ENCODE peak calls at places on chromosomes 16 and 17, in nine cellular contexts. One of them, this sample, is unnamed.

GRCh38 chr16:79600636-79601091 is at the start of gene MAF:
- DNase-seq in AG04449: no peak
- DNase-seq in stomach: peak
- DNase-seq in cardiac muscle cell: peak
- DNase-seq in HL-60: no peak
- DNase-seq in cardiac fibroblast: peak
- DNase-seq in uterus: peak
- DNase-seq in psoas muscle: peak
- DNase-seq in H7: peak
- DNase-seq in this sample: peak

GRCh38 chr17:42460371-42460770 is 1.7 kb downstream of the ATP6V0A1 start:
- DNase-seq in AG04449: no peak
- DNase-seq in stomach: no peak
- DNase-seq in cardiac muscle cell: no peak
- DNase-seq in HL-60: no peak
- DNase-seq in cardiac fibroblast: no peak
- DNase-seq in uterus: no peak
- DNase-seq in psoas muscle: no peak
- DNase-seq in H7: no peak
- DNase-seq in this sample: no peak

GRCh38 chr16:73082608-73083007 is 34.7 kb upstream of the ZFHX3 start:
- DNase-seq in AG04449: peak
- DNase-seq in stomach: no peak
- DNase-seq in cardiac muscle cell: peak
- DNase-seq in HL-60: no peak
- DNase-seq in cardiac fibroblast: peak
- DNase-seq in uterus: no peak
- DNase-seq in psoas muscle: no peak
- DNase-seq in H7: no peak
- DNase-seq in this sample: no peak

GRCh38 chr16:2501938-2502900 is 11.5 kb upstream of the ATP6V0C start:
- DNase-seq in AG04449: no peak
- DNase-seq in stomach: no peak
- DNase-seq in cardiac muscle cell: no peak
- DNase-seq in HL-60: no peak
- DNase-seq in cardiac fibroblast: no peak
- DNase-seq in uterus: no peak
- DNase-seq in psoas muscle: no peak
- DNase-seq in H7: no peak
- DNase-seq in this sample: no peak

GRCh38 chr16:77434022-77434364 is 841 bp downstream of the ADAMTS18 start:
- DNase-seq in AG04449: no peak
- DNase-seq in stomach: no peak
- DNase-seq in cardiac muscle cell: no peak
- DNase-seq in HL-60: no peak
- DNase-seq in cardiac fibroblast: no peak
- DNase-seq in uterus: no peak
- DNase-seq in psoas muscle: no peak
- DNase-seq in H7: no peak
- DNase-seq in this sample: no peak

GRCh38 chr17:52710363-52710901 is 551.9 kb upstream of the CA10 start:
- DNase-seq in AG04449: no peak
- DNase-seq in stomach: no peak
- DNase-seq in cardiac muscle cell: no peak
- DNase-seq in HL-60: no peak
- DNase-seq in cardiac fibroblast: no peak
- DNase-seq in uterus: no peak
- DNase-seq in psoas muscle: no peak
- DNase-seq in H7: no peak
- DNase-seq in this sample: no peak

GRCh38 chr16:4345439-4346204 is 5.5 kb downstream of the PAM16 start:
- DNase-seq in AG04449: no peak
- DNase-seq in stomach: no peak
- DNase-seq in cardiac muscle cell: no peak
- DNase-seq in HL-60: peak
- DNase-seq in cardiac fibroblast: no peak
- DNase-seq in uterus: no peak
- DNase-seq in psoas muscle: no peak
- DNase-seq in H7: no peak
- DNase-seq in this sample: no peak

GRCh38 chr16:17744903-17745581 is 274.3 kb upstream of the XYLT1 start:
- DNase-seq in AG04449: no peak
- DNase-seq in stomach: no peak
- DNase-seq in cardiac muscle cell: no peak
- DNase-seq in HL-60: no peak
- DNase-seq in cardiac fibroblast: no peak
- DNase-seq in uterus: peak
- DNase-seq in psoas muscle: no peak
- DNase-seq in H7: peak
- DNase-seq in this sample: no peak

GRCh38 chr16:3637371-3637923 is 17.0 kb upstream of the DNASE1 start:
- DNase-seq in AG04449: no peak
- DNase-seq in stomach: peak
- DNase-seq in cardiac muscle cell: peak
- DNase-seq in HL-60: no peak
- DNase-seq in cardiac fibroblast: peak
- DNase-seq in uterus: no peak
- DNase-seq in psoas muscle: no peak
- DNase-seq in H7: peak
- DNase-seq in this sample: peak

GRCh38 chr16:12573730-12574383 is 229.8 kb downstream of the CPPED1 start:
- DNase-seq in AG04449: no peak
- DNase-seq in stomach: peak
- DNase-seq in cardiac muscle cell: peak
- DNase-seq in HL-60: peak
- DNase-seq in cardiac fibroblast: peak
- DNase-seq in uterus: no peak
- DNase-seq in psoas muscle: no peak
- DNase-seq in H7: peak
- DNase-seq in this sample: peak

GRCh38 chr17:8091033-8091687 is 3.6 kb upstream of the ALOX12B start:
- DNase-seq in AG04449: no peak
- DNase-seq in stomach: no peak
- DNase-seq in cardiac muscle cell: peak
- DNase-seq in HL-60: no peak
- DNase-seq in cardiac fibroblast: no peak
- DNase-seq in uterus: no peak
- DNase-seq in psoas muscle: peak
- DNase-seq in H7: peak
- DNase-seq in this sample: no peak

GRCh38 chr16:50685456-50686058 is 4.4 kb upstream of the SNX20 start:
- DNase-seq in AG04449: no peak
- DNase-seq in stomach: no peak
- DNase-seq in cardiac muscle cell: no peak
- DNase-seq in HL-60: peak
- DNase-seq in cardiac fibroblast: no peak
- DNase-seq in uterus: no peak
- DNase-seq in psoas muscle: no peak
- DNase-seq in H7: no peak
- DNase-seq in this sample: no peak
- H3K4me3 ChIP-seq in AG04449: no peak
- H3K4me3 ChIP-seq in stomach: no peak
- H3K4me3 ChIP-seq in cardiac muscle cell: no peak
- H3K4me3 ChIP-seq in HL-60: no peak
- H3K4me3 ChIP-seq in cardiac fibroblast: no peak
- H3K4me3 ChIP-seq in uterus: no peak
- H3K4me3 ChIP-seq in psoas muscle: no peak
- H3K4me3 ChIP-seq in H7: no peak
- H3K4me3 ChIP-seq in this sample: no peak

GRCh38 chr16:20865420-20866126 is 34.6 kb downstream of the DCUN1D3 start:
- DNase-seq in AG04449: no peak
- DNase-seq in stomach: no peak
- DNase-seq in cardiac muscle cell: no peak
- DNase-seq in HL-60: no peak
- DNase-seq in cardiac fibroblast: no peak
- DNase-seq in uterus: no peak
- DNase-seq in psoas muscle: no peak
- DNase-seq in H7: no peak
- DNase-seq in this sample: no peak
- H3K4me3 ChIP-seq in AG04449: no peak
- H3K4me3 ChIP-seq in stomach: no peak
- H3K4me3 ChIP-seq in cardiac muscle cell: no peak
- H3K4me3 ChIP-seq in HL-60: no peak
- H3K4me3 ChIP-seq in cardiac fibroblast: no peak
- H3K4me3 ChIP-seq in uterus: no peak
- H3K4me3 ChIP-seq in psoas muscle: no peak
- H3K4me3 ChIP-seq in H7: no peak
- H3K4me3 ChIP-seq in this sample: no peak

GRCh38 chr16:370980-371728 is 816 bp upstream of the MRPL28 start:
- DNase-seq in AG04449: no peak
- DNase-seq in stomach: no peak
- DNase-seq in cardiac muscle cell: no peak
- DNase-seq in HL-60: no peak
- DNase-seq in cardiac fibroblast: no peak
- DNase-seq in uterus: no peak
- DNase-seq in psoas muscle: no peak
- DNase-seq in H7: peak
- DNase-seq in this sample: peak

GRCh38 chr16:368388-369158 is 1.8 kb downstream of the MRPL28 start:
- DNase-seq in AG04449: no peak
- DNase-seq in stomach: no peak
- DNase-seq in cardiac muscle cell: no peak
- DNase-seq in HL-60: no peak
- DNase-seq in cardiac fibroblast: no peak
- DNase-seq in uterus: no peak
- DNase-seq in psoas muscle: no peak
- DNase-seq in H7: no peak
- DNase-seq in this sample: peak

GRCh38 chr16:369866-370436 is 387 bp downstream of the MRPL28 start:
- DNase-seq in AG04449: no peak
- DNase-seq in stomach: peak
- DNase-seq in cardiac muscle cell: peak
- DNase-seq in HL-60: no peak
- DNase-seq in cardiac fibroblast: peak
- DNase-seq in uterus: no peak
- DNase-seq in psoas muscle: no peak
- DNase-seq in H7: peak
- DNase-seq in this sample: no peak

GRCh38 chr16:370443-370842 is at the start of gene MRPL28:
- DNase-seq in AG04449: peak
- DNase-seq in stomach: peak
- DNase-seq in cardiac muscle cell: peak
- DNase-seq in HL-60: peak
- DNase-seq in cardiac fibroblast: peak
- DNase-seq in uterus: peak
- DNase-seq in psoas muscle: peak
- DNase-seq in H7: peak
- DNase-seq in this sample: peak

DNA sequence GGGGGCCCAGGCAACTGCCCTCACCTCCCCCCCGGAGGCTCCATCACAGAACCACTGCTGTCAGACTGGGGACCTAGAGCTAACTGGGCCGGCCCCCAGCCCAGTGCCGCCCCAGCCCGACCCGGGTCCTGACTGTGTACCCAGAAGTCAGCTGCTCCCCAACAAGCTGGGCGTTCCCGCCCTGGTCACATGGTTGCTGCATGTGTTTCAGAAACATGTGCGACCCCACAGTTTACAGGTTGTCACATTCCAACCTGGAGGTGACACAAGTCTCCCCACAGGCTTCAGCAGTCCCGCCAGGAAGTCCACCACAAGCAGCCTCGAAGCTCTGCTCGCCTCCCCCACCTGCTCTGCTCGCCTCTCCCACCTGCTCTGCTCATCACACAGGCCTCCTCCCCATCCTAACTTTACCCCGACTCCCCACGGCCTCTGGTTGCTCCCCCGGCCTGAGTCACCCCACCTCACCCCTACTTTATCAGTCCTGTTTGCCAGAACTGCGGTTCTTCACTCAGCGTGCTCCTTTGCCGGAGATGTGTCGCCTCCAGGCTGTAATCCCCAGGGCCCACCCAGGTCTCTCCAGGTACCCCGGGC is 968 bp downstream of the MRPL28 start:
- DNase-seq in AG04449: no peak
- DNase-seq in stomach: no peak
- DNase-seq in cardiac muscle cell: no peak
- DNase-seq in HL-60: no peak
- DNase-seq in cardiac fibroblast: no peak
- DNase-seq in uterus: no peak
- DNase-seq in psoas muscle: no peak
- DNase-seq in H7: no peak
- DNase-seq in this sample: no peak
- H3K4me3 ChIP-seq in AG04449: peak
- H3K4me3 ChIP-seq in stomach: peak
- H3K4me3 ChIP-seq in cardiac muscle cell: peak
- H3K4me3 ChIP-seq in HL-60: no peak
- H3K4me3 ChIP-seq in cardiac fibroblast: peak
- H3K4me3 ChIP-seq in uterus: no peak
- H3K4me3 ChIP-seq in psoas muscle: peak
- H3K4me3 ChIP-seq in H7: peak
- H3K4me3 ChIP-seq in this sample: no peak

GRCh38 chr16:23594186-23594585 is 1.9 kb downstream of the NDUFAB1 start:
- DNase-seq in AG04449: no peak
- DNase-seq in stomach: no peak
- DNase-seq in cardiac muscle cell: no peak
- DNase-seq in HL-60: no peak
- DNase-seq in cardiac fibroblast: no peak
- DNase-seq in uterus: no peak
- DNase-seq in psoas muscle: no peak
- DNase-seq in H7: no peak
- DNase-seq in this sample: no peak
- H3K4me3 ChIP-seq in AG04449: no peak
- H3K4me3 ChIP-seq in stomach: no peak
- H3K4me3 ChIP-seq in cardiac muscle cell: no peak
- H3K4me3 ChIP-seq in HL-60: no peak
- H3K4me3 ChIP-seq in cardiac fibroblast: no peak
- H3K4me3 ChIP-seq in uterus: no peak
- H3K4me3 ChIP-seq in psoas muscle: peak
- H3K4me3 ChIP-seq in H7: no peak
- H3K4me3 ChIP-seq in this sample: no peak

DNA sequence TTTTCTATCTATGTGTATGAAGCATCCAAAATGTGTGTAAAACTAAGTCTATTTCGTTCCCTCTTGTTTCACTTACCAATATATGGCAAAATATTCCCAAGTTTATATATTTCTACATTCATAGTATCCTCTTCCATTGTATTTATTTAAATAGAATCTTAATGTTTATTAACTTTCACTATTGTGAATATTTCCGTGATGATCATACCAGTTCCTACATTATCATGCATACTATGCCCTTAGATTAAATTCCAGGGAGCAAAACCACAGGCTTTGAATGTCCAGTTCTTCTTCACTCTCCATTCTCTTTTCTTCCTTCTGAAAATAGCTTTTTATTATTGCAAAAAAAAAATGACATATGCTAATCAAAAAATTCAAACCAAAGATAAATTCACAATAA is 4.0 kb downstream of the MAP2K6 start:
- DNase-seq in AG04449: no peak
- DNase-seq in stomach: no peak
- DNase-seq in cardiac muscle cell: no peak
- DNase-seq in HL-60: no peak
- DNase-seq in cardiac fibroblast: no peak
- DNase-seq in uterus: no peak
- DNase-seq in psoas muscle: no peak
- DNase-seq in H7: no peak
- DNase-seq in this sample: no peak
- H3K4me3 ChIP-seq in AG04449: no peak
- H3K4me3 ChIP-seq in stomach: no peak
- H3K4me3 ChIP-seq in cardiac muscle cell: no peak
- H3K4me3 ChIP-seq in HL-60: no peak
- H3K4me3 ChIP-seq in cardiac fibroblast: no peak
- H3K4me3 ChIP-seq in uterus: no peak
- H3K4me3 ChIP-seq in psoas muscle: peak
- H3K4me3 ChIP-seq in H7: no peak
- H3K4me3 ChIP-seq in this sample: no peak

This sample was measured in transverse colon.